ENCODE peak calls at places on chromosomes 7 and 10, in four cellular contexts. O is CD4-positive, alpha-beta T cell; N is OCI-LY7; Z is hepatocyte. F is an unnamed sample.

GRCh38 chr10:124699471-124700292 is 44.5 kb downstream of the FAM53B start:
- DNase-seq in O (no peak), Z (no peak), N (no peak), F (no peak)

GRCh38 chr7:155211761-155212160 is 85.9 kb upstream of the INSIG1 start:
- DNase-seq in Z (no peak), N (no peak), O (no peak), F (no peak)

GRCh38 chr7:118478236-118478635 is 253.7 kb downstream of the ANKRD7 start:
- DNase-seq in Z (no peak), O (no peak), N (no peak), F (no peak)

GRCh38 chr7:130734525-130735272 is 692 bp upstream of the KLF14 start:
- DNase-seq in N (no peak), O (no peak), Z (no peak), F (no peak)

GRCh38 chr7:151453326-151453791 is 13.4 kb upstream of the CRYGN start:
- DNase-seq in Z (no peak), N (no peak), O (no peak), F (no peak)

GRCh38 chr7:24777811-24778210 is 20.5 kb upstream of the GSDME start:
- DNase-seq in N (no peak), O (no peak), Z (no peak), F (no peak)

GRCh38 chr10:72275351-72276012 is 1.8 kb downstream of the DDIT4 start:
- DNase-seq in O (no peak), N (peak; percentile 49), Z (no peak), F (no peak)

GRCh38 chr7:147984265-147984664 is 606.3 kb upstream of the C7orf33 start:
- DNase-seq in N (no peak), O (no peak), Z (no peak), F (no peak)

GRCh38 chr7:16657656-16658279 is 11.8 kb downstream of the BZW2 start:
- DNase-seq in O (no peak), N (no peak), Z (peak; percentile 70), F (no peak)

GRCh38 chr7:116736927-116737715 is 65.1 kb downstream of the MET start:
- DNase-seq in Z (peak; percentile 37), O (no peak), N (no peak), F (no peak)

GRCh38 chr7:69764071-69764470 is 165.8 kb downstream of the AUTS2 start:
- DNase-seq in O (no peak), Z (no peak), N (no peak), F (no peak)

GRCh38 chr10:127999291-127999690 is 92.4 kb downstream of the PTPRE start:
- DNase-seq in N (no peak), Z (no peak), O (no peak), F (no peak)

GRCh38 chr7:89474456-89474855 is 678.9 kb upstream of the TEX47 start:
- DNase-seq in O (no peak), N (no peak), Z (no peak), F (no peak)

DNA sequence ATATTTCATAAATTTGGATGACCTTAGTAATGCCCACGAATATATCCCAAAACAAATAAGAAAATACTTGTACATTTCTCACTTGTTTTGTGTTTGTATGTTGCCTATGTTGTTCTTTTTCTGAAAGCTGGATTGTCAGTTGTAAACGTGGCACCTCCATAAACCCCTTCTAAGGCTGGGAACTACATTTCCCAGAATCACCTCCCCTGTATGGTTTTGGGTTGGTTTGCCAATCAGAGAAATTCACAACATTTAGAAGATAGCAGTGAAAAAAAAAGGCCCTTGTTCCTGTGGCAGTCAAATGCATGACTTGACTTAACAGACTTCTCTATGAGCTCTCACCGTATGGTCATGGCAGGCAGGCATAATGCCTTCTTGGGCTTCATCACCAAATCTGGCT is 676.3 kb upstream of the STEAP1 start:
- DNase-seq in O (no peak), N (no peak), Z (no peak), F (no peak)
- TF ChIP-seq CTCF in O (no peak), N (no peak), Z (no peak), F (no peak)

GRCh38 chr7:95865716-95866371 is 93.5 kb downstream of the DYNC1I1 start:
- DNase-seq in N (no peak), Z (peak; percentile 34), O (no peak), F (no peak)
- TF ChIP-seq CTCF in N (no peak), Z (peak; percentile 50), O (no peak), F (no peak)

GRCh38 chr10:92181575-92181974 is 109.3 kb downstream of the CPEB3 start:
- DNase-seq in N (peak; percentile 55), Z (peak; percentile 19), O (no peak), F (no peak)
- TF ChIP-seq CTCF in N (peak; percentile 71), Z (peak; percentile 29), O (no peak), F (no peak)

GRCh38 chr10:84158549-84158948 is 15.1 kb upstream of the GPR15LG start:
- DNase-seq in O (no peak), N (no peak), Z (no peak), F (no peak)

GRCh38 chr10:84163992-84164391 is 9.6 kb upstream of the GPR15LG start:
- DNase-seq in Z (no peak), O (no peak), N (no peak), F (no peak)

GRCh38 chr10:84159076-84159475 is 14.5 kb upstream of the GPR15LG start:
- DNase-seq in N (no peak), Z (no peak), O (no peak), F (no peak)

GRCh38 chr10:84158061-84158460 is 15.5 kb upstream of the GPR15LG start:
- DNase-seq in Z (no peak), O (no peak), N (no peak), F (no peak)

DNA sequence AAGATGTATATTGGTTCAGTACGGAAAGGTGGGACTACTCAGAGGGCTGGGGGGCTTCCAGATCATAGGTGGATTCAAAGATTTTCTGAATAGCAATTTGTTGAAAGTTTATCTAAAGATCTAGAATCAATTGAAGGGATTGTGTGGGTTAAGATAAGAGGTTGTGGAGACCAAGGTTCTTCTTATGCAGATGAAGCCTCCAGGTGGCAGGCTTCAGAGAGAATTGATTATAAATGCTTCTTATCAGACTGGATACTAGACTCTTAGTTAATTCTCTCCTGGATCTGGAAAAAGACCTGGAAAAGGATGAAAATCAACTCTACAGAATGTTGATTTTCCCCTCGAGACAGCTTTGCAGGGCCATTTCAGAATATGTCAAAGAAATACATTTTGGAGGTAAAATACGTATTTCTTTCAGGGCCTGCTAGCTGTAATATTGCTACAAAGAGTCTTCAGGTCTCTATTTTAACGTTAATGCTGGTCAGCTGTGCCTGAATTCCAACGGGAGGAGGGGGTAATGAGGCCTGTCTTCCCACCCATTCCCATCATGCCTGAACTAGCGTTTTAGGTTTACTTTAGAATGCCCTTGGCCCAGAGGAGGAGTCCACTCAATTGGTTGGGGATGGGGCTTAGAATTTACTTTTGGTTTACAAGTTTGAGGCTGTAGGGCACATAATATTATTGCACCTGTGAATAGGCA is 12.8 kb upstream of the GPR15LG start:
- DNase-seq in O (no peak), N (no peak), Z (no peak), F (no peak)
- TF ChIP-seq CTCF in O (no peak), N (peak; percentile 39), Z (no peak), F (no peak)

GRCh38 chr7:95545007-95545615 is 51.2 kb downstream of the PDK4 start:
- DNase-seq in N (no peak), O (no peak), Z (peak; percentile 82), F (no peak)
- TF ChIP-seq CTCF in N (peak; percentile 23), O (no peak), Z (peak; percentile 79), F (no peak)

GRCh38 chr10:129426670-129427069 is 40.4 kb upstream of the MGMT start:
- DNase-seq in O (no peak), N (no peak), Z (no peak), F (no peak)
- TF ChIP-seq CTCF in O (no peak), N (no peak), Z (no peak), F (no peak)

GRCh38 chr10:104834580-104834979 is 193.5 kb downstream of the SORCS3 start:
- DNase-seq in N (no peak), Z (no peak), O (no peak), F (no peak)
- TF ChIP-seq CTCF in N (no peak), Z (no peak), O (no peak), F (no peak)

DNA sequence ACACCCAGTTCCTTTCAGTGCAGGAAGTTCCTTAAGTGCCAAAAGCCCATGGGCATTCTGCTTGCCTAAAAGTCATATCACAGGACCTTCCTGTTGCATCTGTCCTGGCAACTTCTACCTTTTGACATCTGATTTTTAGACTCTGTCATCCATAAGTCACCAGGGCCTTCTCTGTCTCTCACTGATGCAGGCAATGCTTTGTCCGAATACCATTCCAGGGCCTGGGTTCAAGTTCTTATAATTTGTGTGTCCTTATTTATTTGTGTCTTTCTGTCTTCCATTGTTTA is 27.1 kb upstream of the HIBADH start:
- DNase-seq in Z (no peak), N (no peak), O (no peak), F (no peak)
- TF ChIP-seq CTCF in Z (no peak), N (peak; percentile 39), O (no peak), F (no peak)

F was measured in CD8-positive, alpha-beta T cell.